ENCODE peak calls at places on chromosomes 7 and 10, in seven cellular contexts. Z is nephron progenitor cell; G is T-helper 2 cell; T is bronchial epithelial cell; O is Kasumi-1; D is stimulated activated CD4-positive, alpha-beta T cell treated with anti-CD3 and anti-CD28 coated beads, Interleukin-4, amount 100 ng/mL, for 1 hour; H is ELR. A is an unnamed sample.

GRCh38 chr10:88076027-88076880 is 212.8 kb downstream of the PTEN start:
- DNase-seq in G (no peak), D (no peak), H (no peak), O (no peak), Z (no peak), T (no peak), A (no peak)

GRCh38 chr10:69222157-69223027 is 2.3 kb downstream of the HKDC1 start:
- DNase-seq in G (peak; percentile 43), Z (no peak), H (peak; percentile 83), D (peak; percentile 55), O (peak; percentile 93), T (peak; percentile 94), A (peak; percentile 45)

GRCh38 chr10:24824124-24824523 is 100.4 kb upstream of the ARHGAP21 start:
- DNase-seq in O (no peak), G (no peak), H (peak; percentile 49), T (peak; percentile 91), Z (no peak), D (no peak), A (no peak)

GRCh38 chr10:122630526-122630925 is 69.1 kb downstream of the C10orf120 start:
- DNase-seq in O (no peak), H (no peak), Z (no peak), D (no peak), G (no peak), T (no peak), A (no peak)

GRCh38 chr10:49359349-49360231 is 36.3 kb downstream of the DRGX start:
- DNase-seq in D (no peak), T (peak; percentile 2), G (no peak), H (peak; percentile 35), Z (peak; percentile 38), O (no peak), A (peak; percentile 94)

GRCh38 chr7:15352807-15353206 is 209.0 kb downstream of the AGMO start:
- DNase-seq in O (no peak), G (no peak), Z (no peak), T (no peak), D (no peak), H (peak; percentile 48), A (peak; percentile 97)

GRCh38 chr10:100878291-100878910 is 34.4 kb upstream of the SLF2 start:
- DNase-seq in D (peak; percentile 10), O (peak; percentile 89), H (peak; percentile 81), T (peak; percentile 58), G (no peak), Z (peak; percentile 71), A (peak; percentile 59)

GRCh38 chr10:89588671-89589070 is 53.3 kb upstream of the SLC16A12 start:
- DNase-seq in O (no peak), G (no peak), D (no peak), Z (no peak), T (no peak), H (no peak), A (no peak)

GRCh38 chr10:129770286-129770685 is 193.8 kb downstream of the EBF3 start:
- DNase-seq in T (no peak), O (no peak), Z (no peak), D (no peak), G (no peak), H (no peak), A (no peak)

GRCh38 chr10:46523119-46523880 is 33.2 kb downstream of the GPRIN2 start:
- DNase-seq in T (no peak), O (no peak), G (peak; percentile 0), Z (peak; percentile 18), D (no peak), H (peak; percentile 52), A (peak; percentile 18)

GRCh38 chr10:92799591-92799990 is 48.7 kb upstream of the EXOC6 start:
- DNase-seq in G (no peak), Z (no peak), D (no peak), O (no peak), T (peak; percentile 56), H (peak; percentile 48), A (peak; percentile 27)

GRCh38 chr10:25562547-25562946 is 371.5 kb upstream of the MYO3A start:
- DNase-seq in H (no peak), T (no peak), D (no peak), Z (no peak), G (no peak), O (no peak), A (no peak)

GRCh38 chr7:17680026-17680425 is 260.3 kb downstream of the SNX13 start:
- DNase-seq in T (peak; percentile 96), Z (no peak), D (no peak), H (peak; percentile 94), G (no peak), O (no peak), A (no peak)

GRCh38 chr10:33772370-33773331 is 438.2 kb upstream of the NRP1 start:
- DNase-seq in G (no peak), O (peak; percentile 61), D (no peak), H (no peak), T (peak; percentile 40), Z (peak; percentile 18), A (peak; percentile 37)

GRCh38 chr10:5958077-5958476 is 19.3 kb downstream of the IL15RA start:
- DNase-seq in D (no peak), T (no peak), O (no peak), G (no peak), H (peak; percentile 56), Z (no peak), A (no peak)

GRCh38 chr7:43568529-43568928 is 14.4 kb upstream of the STK17A start:
- DNase-seq in G (no peak), T (peak; percentile 99), H (peak; percentile 99), O (no peak), Z (no peak), D (no peak), A (peak; percentile 82)

GRCh38 chr7:47454066-47454950 is 127.6 kb downstream of the TNS3 start:
- DNase-seq in O (no peak), G (no peak), T (no peak), Z (no peak), D (no peak), H (peak; percentile 71), A (peak; percentile 85)

GRCh38 chr7:2639994-2640830 is 8.4 kb downstream of the TTYH3 start:
- DNase-seq in O (no peak), T (peak; percentile 30), G (no peak), Z (no peak), D (no peak), H (no peak), A (no peak)

GRCh38 chr10:6669269-6669859 is 89.3 kb upstream of the PRKCQ start:
- DNase-seq in D (no peak), T (peak; percentile 70), Z (no peak), H (peak; percentile 71), O (peak; percentile 86), G (no peak), A (peak; percentile 0)

GRCh38 chr10:25068152-25069058 is 52.0 kb downstream of the THNSL1 start:
- DNase-seq in O (no peak), G (no peak), H (peak; percentile 94), T (peak; percentile 100), D (no peak), Z (no peak), A (peak; percentile 22)

GRCh38 chr7:65927489-65928448 is 54.2 kb downstream of the GUSB start:
- DNase-seq in Z (no peak), T (no peak), D (no peak), O (no peak), G (no peak), H (no peak), A (no peak)

GRCh38 chr10:119535310-119535709 is 7.2 kb downstream of the RGS10 start:
- DNase-seq in O (no peak), H (no peak), G (no peak), T (no peak), D (no peak), Z (no peak), A (no peak)

GRCh38 chr10:62037166-62037831 is 135.8 kb downstream of the ARID5B start:
- DNase-seq in H (peak; percentile 85), D (no peak), Z (no peak), G (no peak), T (peak; percentile 77), O (no peak), A (peak; percentile 82)

GRCh38 chr10:60172363-60172990 is 217.2 kb downstream of the ANK3 start:
- DNase-seq in Z (no peak), T (peak; percentile 76), D (no peak), O (no peak), G (no peak), H (no peak), A (no peak)

GRCh38 chr10:124116771-124117510 is 23.5 kb upstream of the CHST15 start:
- DNase-seq in G (no peak), Z (no peak), H (no peak), O (peak; percentile 8), D (no peak), T (no peak), A (no peak)

GRCh38 chr10:60976687-60977086 is 32.7 kb upstream of the RHOBTB1 start:
- DNase-seq in T (no peak), H (no peak), O (no peak), D (no peak), Z (no peak), G (no peak), A (no peak)

GRCh38 chr7:157018997-157019591 is 8.6 kb upstream of the MNX1 start:
- DNase-seq in O (no peak), T (no peak), G (no peak), D (no peak), H (no peak), Z (no peak), A (peak; percentile 67)

GRCh38 chr10:104521901-104522827 is 118.9 kb upstream of the SORCS3 start:
- DNase-seq in O (no peak), Z (no peak), T (no peak), G (no peak), D (no peak), H (no peak), A (peak; percentile 47)

GRCh38 chr7:19747740-19748339 is 25.6 kb downstream of the TMEM196 start:
- DNase-seq in T (peak; percentile 44), G (no peak), O (peak; percentile 12), D (no peak), Z (peak; percentile 3), H (peak; percentile 66), A (peak; percentile 75)

GRCh38 chr7:82624337-82624736 is 180.8 kb upstream of the CACNA2D1 start:
- DNase-seq in G (no peak), O (no peak), T (peak; percentile 12), Z (no peak), H (peak; percentile 90), D (no peak), A (no peak)

GRCh38 chr7:122305475-122306319 is 1.1 kb upstream of the FEZF1 start:
- DNase-seq in H (no peak), D (no peak), G (no peak), T (no peak), O (no peak), Z (peak; percentile 60), A (peak; percentile 95)

GRCh38 chr7:101861223-101861775 is 43.9 kb downstream of the CUX1 start:
- DNase-seq in D (no peak), Z (no peak), G (no peak), T (no peak), H (no peak), O (no peak), A (no peak)

GRCh38 chr7:150944066-150945042 is 33.8 kb downstream of the KCNH2 start:
- DNase-seq in T (peak; percentile 88), H (no peak), D (no peak), Z (no peak), O (no peak), G (no peak), A (no peak)

GRCh38 chr10:85642421-85643170 is 724.0 kb downstream of the GRID1 start:
- DNase-seq in H (peak; percentile 21), D (no peak), G (no peak), O (no peak), Z (no peak), T (peak; percentile 93), A (peak; percentile 69)

A was measured in NCI-H69.